ENCODE peak calls at places on chromosome 16, in six cellular contexts. One of them, this sample, is unnamed.

GRCh38 chr16:3530371-3530914 is 29.6 kb downstream of the CLUAP1 start:
- DNase-seq in right cardiac atrium: no peak
- DNase-seq in naive thymus-derived CD4-positive, alpha-beta T cell: no peak
- DNase-seq in ovary: no peak
- DNase-seq in heart right ventricle: no peak
- DNase-seq in body of pancreas: no peak
- DNase-seq in this sample: no peak

GRCh38 chr16:66008136-66008535 is 358.4 kb upstream of the CDH5 start:
- DNase-seq in body of pancreas: no peak
- DNase-seq in ovary: no peak
- DNase-seq in naive thymus-derived CD4-positive, alpha-beta T cell: no peak
- DNase-seq in heart right ventricle: no peak
- DNase-seq in right cardiac atrium: no peak
- DNase-seq in this sample: no peak

GRCh38 chr16:22751104-22751667 is 62.8 kb upstream of the HS3ST2 start:
- DNase-seq in heart right ventricle: no peak
- DNase-seq in right cardiac atrium: no peak
- DNase-seq in ovary: no peak
- DNase-seq in body of pancreas: no peak
- DNase-seq in naive thymus-derived CD4-positive, alpha-beta T cell: no peak
- DNase-seq in this sample: no peak

GRCh38 chr16:85082553-85083050 is 29.7 kb downstream of the CIBAR2 start:
- DNase-seq in right cardiac atrium: peak; percentile 40
- DNase-seq in naive thymus-derived CD4-positive, alpha-beta T cell: no peak
- DNase-seq in ovary: no peak
- DNase-seq in body of pancreas: no peak
- DNase-seq in heart right ventricle: no peak
- DNase-seq in this sample: no peak

GRCh38 chr16:705748-706188 is at the start of gene FBXL16:
- DNase-seq in naive thymus-derived CD4-positive, alpha-beta T cell: no peak
- DNase-seq in right cardiac atrium: no peak
- DNase-seq in heart right ventricle: no peak
- DNase-seq in ovary: no peak
- DNase-seq in body of pancreas: no peak
- DNase-seq in this sample: no peak

GRCh38 chr16:72905581-72905980 is 142.3 kb downstream of the ZFHX3 start:
- DNase-seq in ovary: no peak
- DNase-seq in right cardiac atrium: no peak
- DNase-seq in body of pancreas: no peak
- DNase-seq in heart right ventricle: no peak
- DNase-seq in naive thymus-derived CD4-positive, alpha-beta T cell: no peak
- DNase-seq in this sample: no peak

GRCh38 chr16:12637002-12637401 is 166.7 kb downstream of the CPPED1 start:
- DNase-seq in right cardiac atrium: no peak
- DNase-seq in ovary: no peak
- DNase-seq in body of pancreas: no peak
- DNase-seq in heart right ventricle: no peak
- DNase-seq in naive thymus-derived CD4-positive, alpha-beta T cell: no peak
- DNase-seq in this sample: no peak

GRCh38 chr16:28136751-28137434 is 73.4 kb upstream of the GSG1L start:
- DNase-seq in body of pancreas: no peak
- DNase-seq in right cardiac atrium: no peak
- DNase-seq in naive thymus-derived CD4-positive, alpha-beta T cell: peak; percentile 46
- DNase-seq in heart right ventricle: no peak
- DNase-seq in ovary: no peak
- DNase-seq in this sample: no peak

GRCh38 chr16:56190903-56191806 is at the start of gene GNAO1:
- DNase-seq in ovary: peak; percentile 83
- DNase-seq in heart right ventricle: peak; percentile 72
- DNase-seq in right cardiac atrium: peak; percentile 93
- DNase-seq in body of pancreas: peak; percentile 57
- DNase-seq in naive thymus-derived CD4-positive, alpha-beta T cell: no peak
- DNase-seq in this sample: peak; percentile 72

GRCh38 chr16:50282010-50282538 is 15.7 kb downstream of the ADCY7 start:
- DNase-seq in body of pancreas: peak; percentile 81
- DNase-seq in right cardiac atrium: peak; percentile 93
- DNase-seq in naive thymus-derived CD4-positive, alpha-beta T cell: no peak
- DNase-seq in ovary: no peak
- DNase-seq in heart right ventricle: peak; percentile 61
- DNase-seq in this sample: peak; percentile 49

GRCh38 chr16:89354325-89354724 is 136.0 kb downstream of the ANKRD11 start:
- DNase-seq in body of pancreas: peak; percentile 53
- DNase-seq in naive thymus-derived CD4-positive, alpha-beta T cell: no peak
- DNase-seq in heart right ventricle: no peak
- DNase-seq in right cardiac atrium: no peak
- DNase-seq in ovary: no peak
- DNase-seq in this sample: no peak

GRCh38 chr16:11361751-11362742 is 16.8 kb downstream of the RMI2 start:
- DNase-seq in heart right ventricle: no peak
- DNase-seq in right cardiac atrium: no peak
- DNase-seq in naive thymus-derived CD4-positive, alpha-beta T cell: no peak
- DNase-seq in body of pancreas: no peak
- DNase-seq in ovary: no peak
- DNase-seq in this sample: no peak

GRCh38 chr16:78134944-78135619 is 35.6 kb downstream of the WWOX start:
- DNase-seq in body of pancreas: no peak
- DNase-seq in right cardiac atrium: no peak
- DNase-seq in naive thymus-derived CD4-positive, alpha-beta T cell: no peak
- DNase-seq in ovary: no peak
- DNase-seq in heart right ventricle: no peak
- DNase-seq in this sample: no peak

GRCh38 chr16:72400257-72401078 is 228.5 kb upstream of the PMFBP1 start:
- DNase-seq in body of pancreas: peak; percentile 48
- DNase-seq in ovary: no peak
- DNase-seq in right cardiac atrium: no peak
- DNase-seq in heart right ventricle: peak; percentile 8
- DNase-seq in naive thymus-derived CD4-positive, alpha-beta T cell: peak; percentile 2
- DNase-seq in this sample: peak; percentile 12

GRCh38 chr16:68183033-68183432 is 52.9 kb downstream of the ESRP2 start:
- DNase-seq in heart right ventricle: no peak
- DNase-seq in right cardiac atrium: no peak
- DNase-seq in body of pancreas: no peak
- DNase-seq in naive thymus-derived CD4-positive, alpha-beta T cell: no peak
- DNase-seq in ovary: no peak
- DNase-seq in this sample: no peak

GRCh38 chr16:23382279-23382678 is 70.7 kb downstream of the COG7 start:
- DNase-seq in body of pancreas: no peak
- DNase-seq in right cardiac atrium: no peak
- DNase-seq in ovary: no peak
- DNase-seq in naive thymus-derived CD4-positive, alpha-beta T cell: no peak
- DNase-seq in heart right ventricle: no peak
- DNase-seq in this sample: no peak

GRCh38 chr16:57134982-57135381 is 42.6 kb downstream of the CPNE2 start:
- DNase-seq in ovary: no peak
- DNase-seq in body of pancreas: no peak
- DNase-seq in heart right ventricle: no peak
- DNase-seq in naive thymus-derived CD4-positive, alpha-beta T cell: peak; percentile 46
- DNase-seq in right cardiac atrium: no peak
- DNase-seq in this sample: no peak

GRCh38 chr16:2779151-2779920 is 2.3 kb upstream of the ELOB start:
- DNase-seq in ovary: no peak
- DNase-seq in right cardiac atrium: no peak
- DNase-seq in naive thymus-derived CD4-positive, alpha-beta T cell: no peak
- DNase-seq in body of pancreas: no peak
- DNase-seq in heart right ventricle: no peak
- DNase-seq in this sample: no peak

DNA sequence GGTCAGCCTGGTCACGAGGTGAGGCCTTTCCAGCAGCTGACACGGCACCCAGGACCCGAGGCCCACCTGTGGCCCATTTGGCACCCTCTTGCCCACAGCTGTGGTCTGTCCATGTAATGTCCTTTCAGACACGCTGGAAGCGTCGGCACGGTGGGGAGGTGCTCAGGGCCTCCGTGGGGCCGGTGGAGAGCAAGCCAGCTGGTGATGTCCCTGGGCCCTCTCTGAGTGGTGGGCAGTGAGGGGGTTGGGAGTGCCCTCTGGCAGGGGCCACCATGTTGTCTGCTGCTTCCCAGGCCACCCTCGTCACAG is 97.3 kb upstream of the ZNF469 start:
- DNase-seq in ovary: no peak
- DNase-seq in right cardiac atrium: no peak
- DNase-seq in heart right ventricle: no peak
- DNase-seq in naive thymus-derived CD4-positive, alpha-beta T cell: no peak
- DNase-seq in body of pancreas: no peak
- DNase-seq in this sample: no peak
- H3K9me3 ChIP-seq in ovary: peaks cover 5% of the 10 kb centered on the region
- H3K9me3 ChIP-seq in right cardiac atrium: no peaks in the 10 kb centered on the region
- H3K9me3 ChIP-seq in heart right ventricle: peaks cover 17% of the 10 kb centered on the region
- H3K9me3 ChIP-seq in naive thymus-derived CD4-positive, alpha-beta T cell: no peaks in the 10 kb centered on the region
- H3K9me3 ChIP-seq in body of pancreas: no peaks in the 10 kb centered on the region
- H3K9me3 ChIP-seq in this sample: no peaks in the 10 kb centered on the region

GRCh38 chr16:35147556-35148504 is 1688.4 kb downstream of the TP53TG3F start:
- DNase-seq in ovary: no peak
- DNase-seq in body of pancreas: no peak
- DNase-seq in naive thymus-derived CD4-positive, alpha-beta T cell: no peak
- DNase-seq in right cardiac atrium: no peak
- DNase-seq in heart right ventricle: no peak
- DNase-seq in this sample: no peak
- H3K9me3 ChIP-seq in ovary: no peaks in the 10 kb centered on the region
- H3K9me3 ChIP-seq in body of pancreas: no peaks in the 10 kb centered on the region
- H3K9me3 ChIP-seq in naive thymus-derived CD4-positive, alpha-beta T cell: no peaks in the 10 kb centered on the region
- H3K9me3 ChIP-seq in right cardiac atrium: no peaks in the 10 kb centered on the region
- H3K9me3 ChIP-seq in heart right ventricle: peaks cover 20% of the 10 kb centered on the region
- H3K9me3 ChIP-seq in this sample: no peaks in the 10 kb centered on the region

GRCh38 chr16:35795361-35796029 is 2336.1 kb downstream of the TP53TG3F start:
- DNase-seq in naive thymus-derived CD4-positive, alpha-beta T cell: no peak
- DNase-seq in right cardiac atrium: peak; percentile 23
- DNase-seq in heart right ventricle: peak; percentile 15
- DNase-seq in body of pancreas: no peak
- DNase-seq in ovary: no peak
- DNase-seq in this sample: no peak
- H3K9me3 ChIP-seq in naive thymus-derived CD4-positive, alpha-beta T cell: no peaks in the 10 kb centered on the region
- H3K9me3 ChIP-seq in right cardiac atrium: no peaks in the 10 kb centered on the region
- H3K9me3 ChIP-seq in heart right ventricle: no peaks in the 10 kb centered on the region
- H3K9me3 ChIP-seq in body of pancreas: no peaks in the 10 kb centered on the region
- H3K9me3 ChIP-seq in ovary: no peaks in the 10 kb centered on the region
- H3K9me3 ChIP-seq in this sample: peaks cover 2% of the 10 kb centered on the region

GRCh38 chr16:82841108-82841507 is 214.3 kb downstream of the CDH13 start:
- DNase-seq in body of pancreas: no peak
- DNase-seq in ovary: no peak
- DNase-seq in right cardiac atrium: no peak
- DNase-seq in naive thymus-derived CD4-positive, alpha-beta T cell: no peak
- DNase-seq in heart right ventricle: no peak
- DNase-seq in this sample: no peak
- H3K9me3 ChIP-seq in body of pancreas: no peaks in the 10 kb centered on the region
- H3K9me3 ChIP-seq in ovary: no peaks in the 10 kb centered on the region
- H3K9me3 ChIP-seq in right cardiac atrium: no peaks in the 10 kb centered on the region
- H3K9me3 ChIP-seq in naive thymus-derived CD4-positive, alpha-beta T cell: no peaks in the 10 kb centered on the region
- H3K9me3 ChIP-seq in heart right ventricle: peaks cover 8% of the 10 kb centered on the region
- H3K9me3 ChIP-seq in this sample: no peaks in the 10 kb centered on the region

This sample was measured in T-helper 17 cell.